ENCODE peak calls at places on chromosomes 1 and 21, in four cellular contexts. M is Kasumi-1, N is NCI-H1105 treated with DMSO at 0.1 percent for 48 hours, U is left colon. Y is an unnamed sample.

GRCh38 chr1:221708987-221709386 is 32.9 kb downstream of the DUSP10 start:
- DNase-seq in M (no peak), N (peak), U (peak), Y (peak)

GRCh38 chr1:204972461-204972860 is 70.6 kb upstream of the CNTN2 start:
- DNase-seq in M (no peak), N (no peak), U (no peak), Y (no peak)

GRCh38 chr1:33143181-33143580 is 38.7 kb downstream of the TRIM62 start:
- DNase-seq in M (no peak), N (no peak), U (no peak), Y (no peak)

GRCh38 chr1:85464497-85465098 is 361 bp downstream of the DDAH1 start:
- DNase-seq in M (peak), N (peak), U (peak), Y (no peak)

GRCh38 chr1:220526294-220526693 is 1.6 kb upstream of the MARK1 start:
- DNase-seq in M (no peak), N (no peak), U (no peak), Y (no peak)

GRCh38 chr1:204544321-204544720 is 28.1 kb downstream of the MDM4 start:
- DNase-seq in M (no peak), N (no peak), U (no peak), Y (no peak)

GRCh38 chr1:171805395-171806115 is 24.1 kb downstream of the METTL13 start:
- DNase-seq in M (no peak), N (no peak), U (no peak), Y (no peak)

GRCh38 chr1:5567839-5568238 is 424.4 kb downstream of the NPHP4 start:
- DNase-seq in M (no peak), N (no peak), U (no peak), Y (no peak)

GRCh38 chr1:234908571-234908970 is 220.1 kb downstream of the TOMM20 start:
- DNase-seq in M (no peak), N (no peak), U (no peak), Y (no peak)

GRCh38 chr1:164765557-164765956 is 206.6 kb downstream of the PBX1 start:
- DNase-seq in M (no peak), N (no peak), U (no peak), Y (no peak)

GRCh38 chr1:115090547-115090946 is 1.2 kb upstream of the TSPAN2 start:
- DNase-seq in M (no peak), N (no peak), U (peak), Y (no peak)

GRCh38 chr1:200707116-200707515 is 31.6 kb upstream of the CAMSAP2 start:
- DNase-seq in M (no peak), N (no peak), U (no peak), Y (no peak)

GRCh38 chr21:27382404-27382803 is 415.5 kb upstream of the ADAMTS5 start:
- DNase-seq in M (no peak), N (no peak), U (no peak), Y (no peak)

GRCh38 chr1:235207202-235207565 is 46.1 kb upstream of the RBM34 start:
- DNase-seq in M (no peak), N (no peak), U (no peak), Y (no peak)

GRCh38 chr1:231584117-231584516 is 42.5 kb upstream of the DISC1 start:
- DNase-seq in M (peak), N (peak), U (no peak), Y (peak)

GRCh38 chr1:11882814-11883538 is 24.2 kb upstream of the NPPB start:
- DNase-seq in M (no peak), N (no peak), U (peak), Y (no peak)